ENCODE peak calls at places on chromosomes 3 and 15, in five cellular contexts. T, P, Y, F and C are unnamed samples.

GRCh38 chr3:42179110-42179725 is 86.8 kb downstream of the CCK start:
- DNase-seq in T (no peak), P (peak; percentile 93), Y (peak; percentile 75), F (no peak), C (peak; percentile 92)

GRCh38 chr15:59307164-59307535 is 65.5 kb downstream of the MYO1E start:
- DNase-seq in T (no peak), P (no peak), Y (no peak), F (no peak), C (no peak)

GRCh38 chr3:30440880-30441279 is 165.5 kb upstream of the TGFBR2 start:
- DNase-seq in T (no peak), P (no peak), Y (no peak), F (peak; percentile 52), C (no peak)

GRCh38 chr3:66555214-66555844 is 54.5 kb upstream of the LRIG1 start:
- DNase-seq in T (no peak), P (no peak), Y (no peak), F (no peak), C (peak; percentile 25)

GRCh38 chr3:23671901-23672589 is 133.7 kb upstream of the UBE2E1 start:
- DNase-seq in T (no peak), P (no peak), Y (peak; percentile 73), F (peak; percentile 21), C (no peak)

GRCh38 chr3:67943546-67943945 is 289.1 kb upstream of the SUCLG2 start:
- DNase-seq in T (no peak), P (no peak), Y (no peak), F (no peak), C (no peak)

GRCh38 chr15:95025924-95026728 is 794.8 kb downstream of the MCTP2 start:
- DNase-seq in T (peak; percentile 26), P (peak; percentile 61), Y (no peak), F (no peak), C (peak; percentile 45)

GRCh38 chr15:35115155-35115725 is 30.1 kb upstream of the NANOGP8 start:
- DNase-seq in T (no peak), P (peak; percentile 16), Y (no peak), F (no peak), C (no peak)

GRCh38 chr15:57500979-57501576 is 90.6 kb upstream of the MYZAP start:
- DNase-seq in T (no peak), P (no peak), Y (no peak), F (no peak), C (no peak)

GRCh38 chr3:62414786-62415185 is 41.4 kb upstream of the FEZF2 start:
- DNase-seq in T (no peak), P (no peak), Y (no peak), F (no peak), C (no peak)

GRCh38 chr3:132626955-132627354 is 29.9 kb downstream of the ACKR4 start:
- DNase-seq in T (no peak), P (no peak), Y (no peak), F (no peak), C (no peak)

GRCh38 chr3:172520332-172520831 is 2.8 kb downstream of the TNFSF10 start:
- DNase-seq in T (peak; percentile 55), P (peak; percentile 95), Y (no peak), F (no peak), C (peak; percentile 64)

GRCh38 chr3:123218990-123219389 is 17.2 kb downstream of the SEC22A start:
- DNase-seq in T (no peak), P (no peak), Y (no peak), F (no peak), C (no peak)

GRCh38 chr3:99774467-99774866 is 43.2 kb upstream of the CMSS1 start:
- DNase-seq in T (no peak), P (peak; percentile 74), Y (no peak), F (no peak), C (peak; percentile 80)

DNA sequence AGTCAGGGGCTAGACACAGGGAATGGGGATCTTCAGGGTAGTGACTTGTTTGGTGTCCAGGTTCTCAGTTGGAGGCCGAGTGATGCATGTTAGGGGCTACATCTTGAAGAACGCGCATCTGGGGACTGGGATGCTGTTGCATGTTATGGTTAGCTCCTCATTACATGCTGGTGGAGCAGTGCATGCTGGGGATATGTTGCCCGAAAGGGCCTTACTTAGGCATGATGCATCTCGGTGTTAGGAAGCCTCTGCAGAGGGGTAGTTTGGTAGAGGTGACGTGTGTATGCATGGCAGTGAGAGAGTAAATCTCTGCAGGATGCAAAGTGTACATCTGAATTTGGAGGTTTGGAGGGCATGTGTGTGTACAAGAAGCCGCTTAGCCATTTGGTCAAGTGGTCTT is 2.4 kb downstream of the EIF4G1 start:
- DNase-seq in T (no peak), P (no peak), Y (no peak), F (no peak), C (no peak)
- H3K4me3 ChIP-seq in T (no peak overlapping the region), P (peak overlapping the region; percentile 91), Y (peak overlapping the region; percentile 77), F (no peak overlapping the region), C (peak overlapping the region; percentile 70)

DNA sequence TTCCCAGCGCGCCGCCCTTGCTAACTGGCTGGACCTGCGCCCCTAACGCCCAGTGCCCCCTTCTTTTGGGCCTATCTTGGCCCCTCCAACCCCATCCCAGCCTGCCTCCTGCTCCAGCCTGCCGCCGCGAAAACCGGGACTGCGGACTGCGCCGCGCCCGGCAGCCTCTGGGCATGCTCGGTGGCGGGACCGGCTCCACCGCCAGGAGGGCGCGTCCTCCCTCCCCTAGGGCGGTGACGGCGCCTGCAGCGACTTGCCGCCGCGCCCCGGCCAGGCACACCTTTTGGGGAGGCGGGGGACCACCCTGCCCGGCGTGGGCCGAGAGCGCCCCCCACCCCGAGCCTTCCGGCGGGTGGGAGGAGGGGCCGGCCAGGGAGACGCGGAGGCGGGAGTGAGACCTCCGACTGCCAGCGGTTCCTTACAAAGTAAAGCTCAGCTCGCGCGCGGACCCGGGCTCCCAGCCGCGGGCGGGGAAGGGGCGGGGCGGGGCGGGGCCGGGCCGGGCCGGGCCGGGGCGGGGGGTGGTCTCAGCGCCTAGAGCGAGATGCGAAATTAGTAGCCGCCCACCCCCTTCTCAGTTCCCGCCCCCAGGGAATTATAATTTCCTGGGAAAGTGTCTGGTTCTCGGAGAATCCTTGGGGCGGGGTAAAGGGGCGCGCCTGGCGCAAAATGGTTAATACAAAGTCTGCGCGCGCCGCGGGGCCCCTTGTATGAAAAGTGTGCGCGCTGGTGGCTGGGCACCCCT is 225.0 kb upstream of the IL12A start:
- DNase-seq in T (no peak), P (peak; percentile 84), Y (peak; percentile 78), F (peak; percentile 43), C (peak; percentile 93)
- TF ChIP-seq CTCF in T (no peak), P (no peak), Y (no peak), F (no peak), C (peak; percentile 18)

DNA sequence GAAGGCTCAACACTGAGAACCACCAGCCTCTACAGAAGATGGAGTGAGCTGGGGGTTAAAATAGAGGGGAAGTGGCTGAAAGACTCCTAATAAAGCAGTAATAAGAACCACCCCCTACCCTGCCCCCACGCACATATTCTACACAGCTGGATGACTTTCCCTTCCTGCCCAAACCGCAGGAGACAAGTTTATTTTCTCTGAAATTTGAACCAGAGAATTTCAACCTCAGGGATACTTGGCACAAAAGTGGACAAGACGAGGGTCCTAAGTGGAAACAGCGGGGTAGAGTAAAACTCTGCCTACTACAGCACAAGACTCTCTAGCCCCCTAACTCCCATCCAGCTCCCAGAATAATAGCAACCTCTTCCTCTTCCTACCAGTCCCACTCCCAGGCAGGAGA is 28.4 kb downstream of the USF3 start:
- DNase-seq in T (peak; percentile 20), P (peak; percentile 74), Y (no peak), F (no peak), C (peak; percentile 66)
- H3K4me3 ChIP-seq in T (no peak overlapping the region), P (no peak overlapping the region), Y (no peak overlapping the region), F (no peak overlapping the region), C (peak overlapping the region; percentile 38)

DNA sequence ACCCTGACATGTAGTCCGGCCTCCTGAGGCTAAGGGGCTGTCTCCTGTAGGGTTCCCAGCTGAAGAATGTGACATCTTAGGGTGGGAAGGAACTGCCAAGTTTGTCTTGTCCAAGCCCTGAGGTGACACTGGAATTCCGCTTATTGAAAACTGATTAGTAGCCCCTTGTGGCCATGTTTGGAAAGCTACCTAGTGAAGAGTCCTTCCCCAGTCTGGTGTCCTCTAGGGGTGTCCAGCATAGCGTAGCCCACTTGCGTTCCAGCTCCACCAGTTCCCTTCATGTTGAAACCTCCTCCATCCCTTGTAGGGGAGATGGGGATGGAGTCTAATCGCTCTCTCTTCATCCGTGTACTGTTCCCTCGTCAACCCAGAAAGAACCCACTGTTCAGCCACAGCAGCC is 79.5 kb downstream of the CHDH start:
- DNase-seq in T (no peak), P (no peak), Y (no peak), F (no peak), C (no peak)
- TF ChIP-seq CTCF in T (no peak), P (no peak), Y (no peak), F (no peak), C (no peak)

DNA sequence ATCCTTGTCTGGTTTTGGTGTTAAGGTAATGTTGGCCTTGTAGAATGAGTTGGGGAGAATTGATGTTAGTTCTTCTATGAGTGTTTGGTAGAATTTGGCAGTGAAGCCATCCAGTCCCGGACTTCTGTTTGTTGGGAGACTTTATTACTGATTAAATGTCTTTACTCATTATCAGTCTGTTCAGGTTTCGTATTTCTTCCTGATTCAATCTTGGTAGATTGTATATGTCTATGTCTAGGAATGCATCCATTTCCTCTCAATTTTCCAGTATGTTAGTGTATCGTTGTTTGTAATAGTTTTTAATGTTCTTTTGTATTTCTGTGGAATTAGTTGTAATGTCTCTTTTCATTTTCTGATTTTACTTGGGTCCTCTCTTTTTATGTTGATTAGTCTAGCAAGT is 39.4 kb downstream of the NCK1 start:
- DNase-seq in T (no peak), P (peak; percentile 16), Y (no peak), F (no peak), C (no peak)
- H3K4me3 ChIP-seq in T (no peak overlapping the region), P (no peak overlapping the region), Y (no peak overlapping the region), F (no peak overlapping the region), C (no peak overlapping the region)

GRCh38 chr15:37291920-37292319 is 191.6 kb upstream of the MEIS2 start:
- DNase-seq in T (no peak), P (no peak), Y (no peak), F (no peak), C (no peak)

GRCh38 chr15:37289109-37289765 is 188.9 kb upstream of the MEIS2 start:
- DNase-seq in T (no peak), P (peak; percentile 5), Y (no peak), F (no peak), C (peak; percentile 14)
- TF ChIP-seq CTCF in T (no peak), P (peak; percentile 29), Y (no peak), F (no peak), C (peak; percentile 63)

GRCh38 chr15:67086650-67086941 is 21.2 kb downstream of the SMAD3 start:
- DNase-seq in T (no peak), P (no peak), Y (no peak), F (no peak), C (no peak)
- H3K4me3 ChIP-seq in T (no peak overlapping the region), P (no peak overlapping the region), Y (no peak overlapping the region), F (no peak overlapping the region), C (no peak overlapping the region)

GRCh38 chr15:26974120-26974780 is 3.3 kb downstream of the GABRG3 start:
- DNase-seq in T (no peak), P (peak; percentile 9), Y (no peak), F (no peak), C (no peak)
- TF ChIP-seq CTCF in T (peak; percentile 41), P (peak; percentile 19), Y (no peak), F (no peak), C (peak; percentile 40)

GRCh38 chr3:177060492-177060891 is 136.8 kb downstream of the TBL1XR1 start:
- DNase-seq in T (no peak), P (no peak), Y (no peak), F (no peak), C (no peak)
- H3K4me3 ChIP-seq in T (no peak overlapping the region), P (no peak overlapping the region), Y (no peak overlapping the region), F (no peak overlapping the region), C (no peak overlapping the region)

GRCh38 chr3:46863261-46863782 is at the start of gene MYL3:
- DNase-seq in T (no peak), P (no peak), Y (no peak), F (peak; percentile 4), C (no peak)
- TF ChIP-seq CTCF in T (no peak), P (no peak), Y (no peak), F (no peak), C (no peak)